ENCODE peak calls at places on chromosomes 6 and 20, in four cellular contexts. One of them, this sample, is unnamed.

GRCh38 chr6:41047745-41048742 is 5.0 kb upstream of the APOBEC2 start:
- DNase-seq in sigmoid colon: no peak
- DNase-seq in K562: no peak
- DNase-seq in GM12891: no peak
- DNase-seq in this sample: no peak

GRCh38 chr20:35302421-35303335 is 10.5 kb upstream of the FAM83C start:
- DNase-seq in sigmoid colon: no peak
- DNase-seq in K562: no peak
- DNase-seq in GM12891: no peak
- DNase-seq in this sample: no peak

GRCh38 chr20:19973920-19974620 is 43.1 kb upstream of the NAA20 start:
- DNase-seq in K562: no peak
- DNase-seq in GM12891: no peak
- DNase-seq in sigmoid colon: peak; percentile 93
- DNase-seq in this sample: peak; percentile 63

GRCh38 chr6:166167801-166168615 is at the start of gene TBXT:
- DNase-seq in K562: no peak
- DNase-seq in GM12891: peak; percentile 74
- DNase-seq in sigmoid colon: no peak
- DNase-seq in this sample: no peak

GRCh38 chr6:152263582-152263981 is 373.6 kb downstream of the SYNE1 start:
- DNase-seq in sigmoid colon: no peak
- DNase-seq in GM12891: no peak
- DNase-seq in K562: no peak
- DNase-seq in this sample: no peak

GRCh38 chr6:52371656-52372151 is 9.8 kb downstream of the PAQR8 start:
- DNase-seq in sigmoid colon: no peak
- DNase-seq in K562: no peak
- DNase-seq in GM12891: no peak
- DNase-seq in this sample: no peak

GRCh38 chr20:43583982-43584432 is 6.7 kb upstream of the IFT52 start:
- DNase-seq in GM12891: no peak
- DNase-seq in K562: peak; percentile 56
- DNase-seq in sigmoid colon: no peak
- DNase-seq in this sample: no peak

GRCh38 chr6:73624896-73625295 is 28.9 kb downstream of the SLC17A5 start:
- DNase-seq in GM12891: no peak
- DNase-seq in K562: no peak
- DNase-seq in sigmoid colon: no peak
- DNase-seq in this sample: no peak

GRCh38 chr6:109456710-109457595 is 1.4 kb upstream of the MICAL1 start:
- DNase-seq in GM12891: no peak
- DNase-seq in K562: no peak
- DNase-seq in sigmoid colon: peak; percentile 82
- DNase-seq in this sample: no peak

GRCh38 chr6:92341224-92341623 is 1078.1 kb downstream of the EPHA7 start:
- DNase-seq in sigmoid colon: no peak
- DNase-seq in K562: no peak
- DNase-seq in GM12891: no peak
- DNase-seq in this sample: no peak

GRCh38 chr6:17907467-17908229 is 79.8 kb downstream of the KIF13A start:
- DNase-seq in K562: peak; percentile 69
- DNase-seq in GM12891: no peak
- DNase-seq in sigmoid colon: peak; percentile 90
- DNase-seq in this sample: peak; percentile 31

GRCh38 chr20:57369601-57370000 is 18.5 kb downstream of the RAE1 start:
- DNase-seq in GM12891: no peak
- DNase-seq in K562: no peak
- DNase-seq in sigmoid colon: no peak
- DNase-seq in this sample: no peak

GRCh38 chr6:16187185-16187584 is 51.2 kb upstream of the GMPR start:
- DNase-seq in K562: no peak
- DNase-seq in sigmoid colon: no peak
- DNase-seq in GM12891: no peak
- DNase-seq in this sample: no peak

GRCh38 chr6:16684896-16685554 is 76.2 kb downstream of the ATXN1 start:
- DNase-seq in GM12891: no peak
- DNase-seq in sigmoid colon: no peak
- DNase-seq in K562: no peak
- DNase-seq in this sample: no peak

GRCh38 chr6:145809785-145810184 is 4.8 kb downstream of the FBXO30 start:
- DNase-seq in sigmoid colon: no peak
- DNase-seq in K562: no peak
- DNase-seq in GM12891: no peak
- DNase-seq in this sample: no peak

GRCh38 chr6:159788276-159788675 is 1.1 kb downstream of the TCP1 start:
- DNase-seq in GM12891: no peak
- DNase-seq in K562: no peak
- DNase-seq in sigmoid colon: no peak
- DNase-seq in this sample: no peak

GRCh38 chr6:148771212-148771601 is 24.4 kb downstream of the UST start:
- DNase-seq in GM12891: no peak
- DNase-seq in K562: no peak
- DNase-seq in sigmoid colon: no peak
- DNase-seq in this sample: peak; percentile 39

GRCh38 chr6:2245954-2246863 is 804 bp upstream of the GMDS start:
- DNase-seq in GM12891: no peak
- DNase-seq in K562: peak; percentile 72
- DNase-seq in sigmoid colon: peak; percentile 86
- DNase-seq in this sample: peak; percentile 84

GRCh38 chr6:22025468-22026159 is 271.2 kb downstream of the PRL start:
- DNase-seq in sigmoid colon: no peak
- DNase-seq in K562: peak; percentile 78
- DNase-seq in GM12891: peak; percentile 22
- DNase-seq in this sample: no peak

GRCh38 chr6:124961468-124961783 is 811 bp upstream of the RNF217 start:
- DNase-seq in K562: no peak
- DNase-seq in sigmoid colon: no peak
- DNase-seq in GM12891: no peak
- DNase-seq in this sample: no peak

GRCh38 chr6:79666633-79667032 is 35.5 kb downstream of the SH3BGRL2 start:
- DNase-seq in GM12891: no peak
- DNase-seq in sigmoid colon: no peak
- DNase-seq in K562: no peak
- DNase-seq in this sample: no peak

GRCh38 chr20:55333798-55334197 is 671.5 kb downstream of the CBLN4 start:
- DNase-seq in GM12891: no peak
- DNase-seq in sigmoid colon: no peak
- DNase-seq in K562: no peak
- DNase-seq in this sample: no peak

GRCh38 chr6:156949376-156949775 is 172.2 kb downstream of the ARID1B start:
- DNase-seq in GM12891: no peak
- DNase-seq in K562: no peak
- DNase-seq in sigmoid colon: no peak
- DNase-seq in this sample: no peak

GRCh38 chr6:455006-455585 is 63.5 kb downstream of the IRF4 start:
- DNase-seq in K562: no peak
- DNase-seq in GM12891: no peak
- DNase-seq in sigmoid colon: no peak
- DNase-seq in this sample: no peak

GRCh38 chr20:62065669-62066338 is at the start of gene TAF4:
- DNase-seq in GM12891: peak; percentile 99
- DNase-seq in sigmoid colon: peak; percentile 87
- DNase-seq in K562: peak; percentile 98
- DNase-seq in this sample: peak; percentile 64

GRCh38 chr20:23081263-23081811 is 4.8 kb downstream of the CD93 start:
- DNase-seq in K562: no peak
- DNase-seq in GM12891: no peak
- DNase-seq in sigmoid colon: no peak
- DNase-seq in this sample: no peak

GRCh38 chr6:3001773-3002293 is 2.1 kb downstream of the NQO2 start:
- DNase-seq in sigmoid colon: no peak
- DNase-seq in K562: peak; percentile 69
- DNase-seq in GM12891: no peak
- DNase-seq in this sample: no peak

GRCh38 chr6:151142676-151143075 is 97.1 kb upstream of the AKAP12 start:
- DNase-seq in K562: no peak
- DNase-seq in sigmoid colon: no peak
- DNase-seq in GM12891: no peak
- DNase-seq in this sample: no peak

GRCh38 chr6:75334266-75335040 is 49.9 kb upstream of the TMEM30A start:
- DNase-seq in sigmoid colon: no peak
- DNase-seq in K562: no peak
- DNase-seq in GM12891: no peak
- DNase-seq in this sample: no peak

GRCh38 chr20:17761612-17762011 is 61.8 kb downstream of the BANF2 start:
- DNase-seq in K562: no peak
- DNase-seq in GM12891: no peak
- DNase-seq in sigmoid colon: no peak
- DNase-seq in this sample: no peak

GRCh38 chr6:8215631-8216030 is 113.3 kb upstream of the EEF1E1 start:
- DNase-seq in sigmoid colon: no peak
- DNase-seq in K562: no peak
- DNase-seq in GM12891: no peak
- DNase-seq in this sample: no peak

GRCh38 chr6:20464041-20464440 is 62.4 kb downstream of the E2F3 start:
- DNase-seq in GM12891: no peak
- DNase-seq in sigmoid colon: no peak
- DNase-seq in K562: no peak
- DNase-seq in this sample: no peak

GRCh38 chr6:41577865-41578713 is 31.9 kb downstream of the FOXP4 start:
- DNase-seq in sigmoid colon: no peak
- DNase-seq in K562: peak; percentile 76
- DNase-seq in GM12891: no peak
- DNase-seq in this sample: peak; percentile 85

GRCh38 chr6:147874322-147874721 is 365.8 kb downstream of the SAMD5 start:
- DNase-seq in sigmoid colon: no peak
- DNase-seq in GM12891: no peak
- DNase-seq in K562: no peak
- DNase-seq in this sample: no peak

GRCh38 chr6:139149383-139149782 is 14.5 kb downstream of the HECA start:
- DNase-seq in K562: no peak
- DNase-seq in sigmoid colon: no peak
- DNase-seq in GM12891: no peak
- DNase-seq in this sample: no peak

GRCh38 chr6:139146317-139146726 is 11.4 kb downstream of the HECA start:
- DNase-seq in K562: no peak
- DNase-seq in sigmoid colon: no peak
- DNase-seq in GM12891: no peak
- DNase-seq in this sample: no peak

GRCh38 chr6:139148557-139149220 is 13.8 kb downstream of the HECA start:
- DNase-seq in sigmoid colon: no peak
- DNase-seq in K562: no peak
- DNase-seq in GM12891: no peak
- DNase-seq in this sample: no peak

GRCh38 chr6:139145661-139146060 is 10.8 kb downstream of the HECA start:
- DNase-seq in sigmoid colon: no peak
- DNase-seq in GM12891: no peak
- DNase-seq in K562: no peak
- DNase-seq in this sample: no peak

GRCh38 chr6:139147628-139148027 is 12.7 kb downstream of the HECA start:
- DNase-seq in GM12891: no peak
- DNase-seq in K562: no peak
- DNase-seq in sigmoid colon: no peak
- DNase-seq in this sample: no peak
- TF ChIP-seq POLR2AphosphoS5 in GM12891: no peak
- TF ChIP-seq POLR2AphosphoS5 in K562: no peak
- TF ChIP-seq POLR2AphosphoS5 in sigmoid colon: no peak
- TF ChIP-seq POLR2AphosphoS5 in this sample: no peak

GRCh38 chr6:38215651-38216319 is 396.3 kb downstream of the ZFAND3 start:
- DNase-seq in sigmoid colon: no peak
- DNase-seq in GM12891: no peak
- DNase-seq in K562: no peak
- DNase-seq in this sample: no peak
- TF ChIP-seq POLR2AphosphoS5 in sigmoid colon: no peak
- TF ChIP-seq POLR2AphosphoS5 in GM12891: no peak
- TF ChIP-seq POLR2AphosphoS5 in K562: no peak
- TF ChIP-seq POLR2AphosphoS5 in this sample: no peak

DNA sequence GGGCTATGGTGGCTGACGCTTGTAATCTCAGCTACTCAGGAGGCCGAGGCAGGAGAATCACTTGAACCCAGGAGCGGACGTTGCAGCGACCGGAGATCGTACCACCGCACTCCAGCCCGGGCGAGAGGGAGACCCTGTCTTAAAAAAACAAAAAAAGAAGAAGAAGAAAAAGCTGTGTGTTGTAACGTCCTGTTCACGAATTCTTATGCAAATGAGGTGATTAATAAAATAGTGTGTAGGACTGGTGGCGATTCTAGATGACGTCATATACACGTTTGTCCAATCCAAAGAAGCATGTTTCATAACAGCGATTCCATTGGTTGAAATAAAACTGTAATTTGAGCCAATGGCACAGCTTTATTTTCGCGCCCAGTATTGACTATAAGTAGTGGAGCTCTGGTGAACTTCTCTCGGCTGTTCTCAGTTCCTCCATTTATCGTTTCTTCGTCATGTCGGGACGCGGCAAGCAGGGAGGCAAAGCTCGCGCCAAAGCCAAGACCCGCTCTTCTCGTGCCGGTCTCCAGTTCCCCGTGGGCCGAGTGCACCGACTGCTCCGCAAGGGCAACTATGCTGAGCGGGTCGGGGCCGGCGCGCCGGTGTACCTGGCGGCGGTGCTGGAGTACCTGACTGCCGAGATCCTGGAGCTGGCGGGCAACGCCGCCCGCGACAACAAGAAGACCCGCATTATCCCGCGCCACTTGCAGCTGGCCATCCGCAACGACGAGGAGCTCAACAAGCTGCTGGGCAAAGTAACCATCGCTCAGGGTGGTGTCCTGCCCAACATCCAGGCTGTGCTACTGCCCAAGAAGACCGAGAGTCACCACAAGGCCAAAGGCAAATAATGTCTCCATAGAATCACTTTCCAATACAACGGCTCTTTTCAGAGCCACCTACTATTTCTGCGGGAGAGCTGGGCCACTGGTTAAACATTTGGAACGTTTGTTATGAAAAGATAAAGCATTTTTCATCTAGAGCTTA is 47.0 kb downstream of the OR2B2 start:
- DNase-seq in GM12891: peak; percentile 43
- DNase-seq in K562: peak; percentile 56
- DNase-seq in sigmoid colon: peak; percentile 74
- DNase-seq in this sample: peak; percentile 80
- TF ChIP-seq POLR2AphosphoS5 in GM12891: peak; percentile 96
- TF ChIP-seq POLR2AphosphoS5 in K562: peak; percentile 90
- TF ChIP-seq POLR2AphosphoS5 in sigmoid colon: peak; percentile 74
- TF ChIP-seq POLR2AphosphoS5 in this sample: peak; percentile 86

DNA sequence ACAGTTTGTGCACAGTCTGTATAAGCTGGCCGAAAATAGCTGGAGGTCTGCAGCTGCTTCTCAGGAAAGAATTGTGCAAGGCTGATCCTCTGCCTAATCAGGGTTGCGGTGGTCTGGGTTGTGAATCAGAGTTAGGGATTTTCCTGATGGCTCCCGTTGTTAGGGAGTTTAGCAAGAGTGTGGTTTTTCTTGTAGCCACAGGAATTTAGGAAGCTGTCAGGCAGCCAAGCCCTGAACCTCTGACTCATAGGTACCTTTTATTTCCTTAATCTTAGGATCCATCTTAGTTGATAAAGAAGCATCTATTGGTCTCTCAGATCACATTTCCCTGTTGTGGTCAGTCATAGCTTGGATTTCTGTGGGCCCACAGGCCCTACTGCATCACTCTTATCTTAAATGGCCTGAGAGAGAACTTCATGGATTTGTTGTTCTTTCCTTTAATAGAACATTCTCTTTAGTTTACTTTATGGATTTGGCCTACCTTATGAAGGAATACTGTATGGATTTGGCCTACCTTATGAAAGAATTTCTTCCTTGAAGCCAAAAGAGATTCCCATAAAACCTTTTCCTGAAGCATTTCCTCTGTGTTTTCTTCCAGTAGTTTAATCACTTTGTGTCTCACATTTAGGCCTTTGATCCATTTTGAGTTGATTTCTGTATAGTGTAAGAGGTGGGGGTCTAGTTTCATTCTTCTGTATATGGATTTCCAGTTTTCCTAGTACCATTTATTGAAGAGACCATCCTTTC is 10.3 kb downstream of the KIF25 start:
- DNase-seq in GM12891: no peak
- DNase-seq in sigmoid colon: no peak
- DNase-seq in K562: no peak
- DNase-seq in this sample: peak; percentile 51
- TF ChIP-seq POLR2AphosphoS5 in GM12891: no peak
- TF ChIP-seq POLR2AphosphoS5 in sigmoid colon: no peak
- TF ChIP-seq POLR2AphosphoS5 in K562: no peak
- TF ChIP-seq POLR2AphosphoS5 in this sample: peak; percentile 61

This sample was measured in prostate gland.